ENCODE peak calls at places on chromosomes 3 and 15, in six cellular contexts. I is fibroblast of lung, Q is testis, L is choroid plexus epithelial cell, X is GM23248, U is thyroid gland. D is an unnamed sample.

GRCh38 chr3:37417297-37418082 is 243.1 kb upstream of the LRRFIP2 start:
- DNase-seq in I (no peak), Q (no peak), L (no peak), X (no peak), U (no peak), D (no peak)

GRCh38 chr3:127781411-127782001 is 40.8 kb downstream of the MGLL start:
- DNase-seq in I (peak), Q (no peak), L (peak), X (peak), U (peak), D (peak)

GRCh38 chr3:195209083-195209835 is 61.7 kb downstream of the XXYLT1 start:
- DNase-seq in I (no peak), Q (peak), L (no peak), X (peak), U (no peak), D (no peak)

GRCh38 chr3:181629701-181630100 is 82.0 kb upstream of the SOX2 start:
- DNase-seq in I (peak), Q (no peak), L (no peak), X (no peak), U (no peak), D (no peak)

GRCh38 chr15:47119349-47119748 is 598.0 kb upstream of the SEMA6D start:
- DNase-seq in I (no peak), Q (no peak), L (no peak), X (no peak), U (no peak), D (no peak)

GRCh38 chr3:173009410-173009809 is 131.6 kb downstream of the SPATA16 start:
- DNase-seq in I (no peak), Q (no peak), L (no peak), X (no peak), U (no peak), D (no peak)

GRCh38 chr15:95329362-95329761 is 1001.1 kb upstream of the NR2F2 start:
- DNase-seq in I (no peak), Q (peak), L (no peak), X (no peak), U (no peak), D (no peak)

GRCh38 chr3:69212411-69213160 is 90.2 kb upstream of the LMOD3 start:
- DNase-seq in I (peak), Q (no peak), L (peak), X (peak), U (no peak), D (peak)

GRCh38 chr15:40344631-40345120 is 3.9 kb upstream of the CCDC9B start:
- DNase-seq in I (peak), Q (peak), L (peak), X (peak), U (peak), D (no peak)

GRCh38 chr15:68817304-68818087 is 3.2 kb downstream of the ANP32A start:
- DNase-seq in I (peak), Q (peak), L (peak), X (peak), U (peak), D (no peak)

GRCh38 chr15:56725386-56725785 is 7.9 kb downstream of the ZNF280D start:
- DNase-seq in I (no peak), Q (no peak), L (no peak), X (no peak), U (no peak), D (no peak)
- H3K4me3 ChIP-seq in I (no peak), Q (no peak), L (no peak), X (no peak), U (no peak), D (no peak)

GRCh38 chr15:25056484-25057429 is 102.0 kb downstream of the SNRPN start:
- DNase-seq in I (no peak), Q (peak), L (no peak), X (no peak), U (peak), D (no peak)
- H3K4me3 ChIP-seq in I (no peak), Q (no peak), L (no peak), X (no peak), U (no peak), D (no peak)

GRCh38 chr15:90087454-90088154 is 14.7 kb downstream of the IDH2 start:
- DNase-seq in I (no peak), Q (peak), L (no peak), X (peak), U (no peak), D (no peak)
- H3K4me3 ChIP-seq in I (no peak), Q (no peak), L (no peak), X (no peak), U (no peak), D (no peak)

DNA sequence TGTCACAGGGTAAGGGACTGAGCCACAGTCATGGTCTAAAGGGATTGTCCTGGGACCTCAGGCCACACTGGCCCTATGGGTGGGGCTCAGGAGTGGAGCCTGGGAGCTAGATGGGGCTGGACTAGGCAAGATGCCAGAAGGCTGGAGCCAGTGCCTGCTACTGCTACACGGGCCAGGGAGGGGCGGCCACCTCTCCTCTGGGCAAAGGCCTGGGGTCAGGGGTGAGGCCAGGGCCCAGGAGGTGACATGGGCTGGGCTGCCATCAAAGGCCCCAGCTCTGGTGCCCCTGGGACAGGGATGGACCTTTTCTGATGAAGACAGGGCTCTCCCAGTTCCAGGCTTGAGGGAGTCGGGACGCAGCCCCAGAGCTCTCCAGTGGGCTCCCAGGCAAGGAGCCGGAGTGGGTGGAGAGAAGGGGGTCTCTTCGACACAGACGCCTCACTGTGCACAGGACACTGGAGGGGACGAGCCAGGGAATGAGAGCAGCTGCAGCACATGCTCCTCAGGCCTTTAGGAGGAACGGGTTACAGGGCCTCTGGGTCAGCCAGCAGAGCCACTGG is 62.1 kb upstream of the IQSEC1 start:
- DNase-seq in I (no peak), Q (no peak), L (no peak), X (no peak), U (no peak), D (no peak)
- H3K4me3 ChIP-seq in I (no peak), Q (no peak), L (no peak), X (no peak), U (no peak), D (no peak)

GRCh38 chr15:77623008-77623877 is 9.5 kb downstream of the LINGO1 start:
- DNase-seq in I (no peak), Q (no peak), L (no peak), X (no peak), U (peak), D (no peak)
- H3K4me3 ChIP-seq in I (no peak), Q (no peak), L (no peak), X (no peak), U (no peak), D (no peak)

D was measured in AG09309.